ENCODE peak calls at places on chromosome 13, in eight cellular contexts. One of them, this sample, is unnamed.

GRCh38 chr13:41296879-41297646 is 14.0 kb upstream of the NAA16 start:
- DNase-seq in astrocyte of the cerebellum: no peak
- DNase-seq in astrocyte of the spinal cord: no peak
- DNase-seq in AG04450: no peak
- DNase-seq in A549: no peak
- DNase-seq in fibroblast of lung: no peak
- DNase-seq in adrenal gland: no peak
- DNase-seq in cardiac muscle cell: no peak
- DNase-seq in this sample: no peak

GRCh38 chr13:42996584-42996983 is 4.5 kb upstream of the EPSTI1 start:
- DNase-seq in cardiac muscle cell: peak
- DNase-seq in fibroblast of lung: peak
- DNase-seq in astrocyte of the spinal cord: peak
- DNase-seq in AG04450: peak
- DNase-seq in A549: peak
- DNase-seq in astrocyte of the cerebellum: no peak
- DNase-seq in adrenal gland: no peak
- DNase-seq in this sample: peak

GRCh38 chr13:40334616-40335015 is 331.8 kb downstream of the FOXO1 start:
- DNase-seq in AG04450: no peak
- DNase-seq in astrocyte of the spinal cord: no peak
- DNase-seq in A549: no peak
- DNase-seq in adrenal gland: no peak
- DNase-seq in astrocyte of the cerebellum: no peak
- DNase-seq in fibroblast of lung: no peak
- DNase-seq in cardiac muscle cell: no peak
- DNase-seq in this sample: no peak

GRCh38 chr13:76014618-76015315 is 378.6 kb downstream of the LMO7 start:
- DNase-seq in adrenal gland: no peak
- DNase-seq in A549: no peak
- DNase-seq in fibroblast of lung: peak
- DNase-seq in astrocyte of the spinal cord: peak
- DNase-seq in astrocyte of the cerebellum: no peak
- DNase-seq in cardiac muscle cell: peak
- DNase-seq in AG04450: no peak
- DNase-seq in this sample: peak

GRCh38 chr13:48000559-48001126 is 430 bp downstream of the SUCLA2 start:
- DNase-seq in A549: peak
- DNase-seq in adrenal gland: no peak
- DNase-seq in astrocyte of the cerebellum: no peak
- DNase-seq in fibroblast of lung: peak
- DNase-seq in astrocyte of the spinal cord: peak
- DNase-seq in cardiac muscle cell: no peak
- DNase-seq in AG04450: no peak
- DNase-seq in this sample: peak

GRCh38 chr13:77330009-77330471 is 3.1 kb upstream of the MYCBP2 start:
- DNase-seq in astrocyte of the cerebellum: no peak
- DNase-seq in A549: no peak
- DNase-seq in astrocyte of the spinal cord: no peak
- DNase-seq in fibroblast of lung: peak
- DNase-seq in adrenal gland: no peak
- DNase-seq in cardiac muscle cell: peak
- DNase-seq in AG04450: no peak
- DNase-seq in this sample: peak

GRCh38 chr13:59837101-59837500 is 326.6 kb downstream of the DIAPH3 start:
- DNase-seq in adrenal gland: no peak
- DNase-seq in cardiac muscle cell: no peak
- DNase-seq in AG04450: no peak
- DNase-seq in astrocyte of the cerebellum: no peak
- DNase-seq in fibroblast of lung: no peak
- DNase-seq in A549: no peak
- DNase-seq in astrocyte of the spinal cord: no peak
- DNase-seq in this sample: peak

GRCh38 chr13:42575938-42576337 is 2.0 kb downstream of the TNFSF11 start:
- DNase-seq in A549: no peak
- DNase-seq in cardiac muscle cell: no peak
- DNase-seq in astrocyte of the cerebellum: no peak
- DNase-seq in astrocyte of the spinal cord: no peak
- DNase-seq in AG04450: no peak
- DNase-seq in fibroblast of lung: no peak
- DNase-seq in adrenal gland: no peak
- DNase-seq in this sample: no peak

GRCh38 chr13:98394820-98395510 is 181.9 kb downstream of the STK24 start:
- DNase-seq in fibroblast of lung: no peak
- DNase-seq in cardiac muscle cell: no peak
- DNase-seq in AG04450: no peak
- DNase-seq in A549: no peak
- DNase-seq in astrocyte of the spinal cord: no peak
- DNase-seq in astrocyte of the cerebellum: no peak
- DNase-seq in adrenal gland: no peak
- DNase-seq in this sample: no peak

GRCh38 chr13:98399756-98400155 is 177.2 kb downstream of the STK24 start:
- DNase-seq in fibroblast of lung: no peak
- DNase-seq in adrenal gland: no peak
- DNase-seq in cardiac muscle cell: no peak
- DNase-seq in A549: no peak
- DNase-seq in AG04450: no peak
- DNase-seq in astrocyte of the spinal cord: no peak
- DNase-seq in astrocyte of the cerebellum: no peak
- DNase-seq in this sample: no peak

GRCh38 chr13:98396071-98396710 is 180.7 kb downstream of the STK24 start:
- DNase-seq in AG04450: no peak
- DNase-seq in astrocyte of the cerebellum: no peak
- DNase-seq in A549: no peak
- DNase-seq in fibroblast of lung: no peak
- DNase-seq in cardiac muscle cell: no peak
- DNase-seq in astrocyte of the spinal cord: no peak
- DNase-seq in adrenal gland: no peak
- DNase-seq in this sample: peak

GRCh38 chr13:98397861-98398260 is 179.0 kb downstream of the STK24 start:
- DNase-seq in cardiac muscle cell: no peak
- DNase-seq in adrenal gland: no peak
- DNase-seq in A549: no peak
- DNase-seq in AG04450: no peak
- DNase-seq in astrocyte of the spinal cord: no peak
- DNase-seq in astrocyte of the cerebellum: no peak
- DNase-seq in fibroblast of lung: no peak
- DNase-seq in this sample: no peak

DNA sequence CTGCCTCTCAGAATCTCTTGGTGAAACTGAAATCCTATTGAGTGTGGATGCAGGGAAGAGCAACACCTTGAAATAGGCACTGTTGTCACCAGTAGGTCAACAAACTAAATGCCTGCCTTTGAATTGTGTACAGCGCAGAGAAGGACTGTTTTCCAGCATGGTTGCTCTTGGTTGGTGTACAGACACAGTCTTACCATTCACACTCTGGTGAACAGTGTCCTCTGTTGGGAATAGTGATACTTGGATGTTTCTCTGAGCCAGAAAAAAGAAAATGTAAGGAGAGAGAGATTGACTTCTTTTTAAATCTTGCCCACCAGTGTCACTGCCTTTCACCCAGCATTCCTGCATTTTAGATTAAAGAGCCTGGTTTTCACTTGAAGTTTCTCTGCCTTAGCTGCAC is 179.7 kb downstream of the STK24 start:
- DNase-seq in fibroblast of lung: peak
- DNase-seq in astrocyte of the spinal cord: peak
- DNase-seq in A549: no peak
- DNase-seq in cardiac muscle cell: peak
- DNase-seq in AG04450: no peak
- DNase-seq in astrocyte of the cerebellum: no peak
- DNase-seq in adrenal gland: no peak
- DNase-seq in this sample: peak
- TF ChIP-seq CTCF in fibroblast of lung: peak
- TF ChIP-seq CTCF in astrocyte of the spinal cord: peak
- TF ChIP-seq CTCF in A549: no peak
- TF ChIP-seq CTCF in cardiac muscle cell: peak
- TF ChIP-seq CTCF in AG04450: peak
- TF ChIP-seq CTCF in astrocyte of the cerebellum: peak
- TF ChIP-seq CTCF in adrenal gland: no peak
- TF ChIP-seq CTCF in this sample: peak

GRCh38 chr13:112165712-112166111 is 98.8 kb downstream of the SOX1 start:
- DNase-seq in cardiac muscle cell: no peak
- DNase-seq in fibroblast of lung: no peak
- DNase-seq in AG04450: no peak
- DNase-seq in astrocyte of the spinal cord: no peak
- DNase-seq in astrocyte of the cerebellum: no peak
- DNase-seq in A549: no peak
- DNase-seq in adrenal gland: no peak
- DNase-seq in this sample: no peak

GRCh38 chr13:112159575-112160547 is 92.9 kb downstream of the SOX1 start:
- DNase-seq in AG04450: no peak
- DNase-seq in astrocyte of the cerebellum: no peak
- DNase-seq in fibroblast of lung: no peak
- DNase-seq in cardiac muscle cell: no peak
- DNase-seq in astrocyte of the spinal cord: no peak
- DNase-seq in adrenal gland: no peak
- DNase-seq in A549: no peak
- DNase-seq in this sample: no peak

GRCh38 chr13:112158961-112159360 is 92.0 kb downstream of the SOX1 start:
- DNase-seq in astrocyte of the spinal cord: no peak
- DNase-seq in adrenal gland: no peak
- DNase-seq in AG04450: no peak
- DNase-seq in cardiac muscle cell: no peak
- DNase-seq in astrocyte of the cerebellum: no peak
- DNase-seq in A549: no peak
- DNase-seq in fibroblast of lung: no peak
- DNase-seq in this sample: no peak

GRCh38 chr13:112160558-112160957 is 93.6 kb downstream of the SOX1 start:
- DNase-seq in astrocyte of the cerebellum: no peak
- DNase-seq in A549: no peak
- DNase-seq in adrenal gland: no peak
- DNase-seq in astrocyte of the spinal cord: no peak
- DNase-seq in cardiac muscle cell: no peak
- DNase-seq in AG04450: no peak
- DNase-seq in fibroblast of lung: no peak
- DNase-seq in this sample: no peak

GRCh38 chr13:112161441-112162301 is 94.7 kb downstream of the SOX1 start:
- DNase-seq in A549: no peak
- DNase-seq in AG04450: no peak
- DNase-seq in fibroblast of lung: no peak
- DNase-seq in cardiac muscle cell: no peak
- DNase-seq in astrocyte of the cerebellum: no peak
- DNase-seq in astrocyte of the spinal cord: no peak
- DNase-seq in adrenal gland: no peak
- DNase-seq in this sample: no peak
- H3K4me3 ChIP-seq in A549: no peak
- H3K4me3 ChIP-seq in AG04450: no peak
- H3K4me3 ChIP-seq in fibroblast of lung: no peak
- H3K4me3 ChIP-seq in cardiac muscle cell: no peak
- H3K4me3 ChIP-seq in astrocyte of the cerebellum: no peak
- H3K4me3 ChIP-seq in astrocyte of the spinal cord: no peak
- H3K4me3 ChIP-seq in adrenal gland: no peak
- H3K4me3 ChIP-seq in this sample: no peak

DNA sequence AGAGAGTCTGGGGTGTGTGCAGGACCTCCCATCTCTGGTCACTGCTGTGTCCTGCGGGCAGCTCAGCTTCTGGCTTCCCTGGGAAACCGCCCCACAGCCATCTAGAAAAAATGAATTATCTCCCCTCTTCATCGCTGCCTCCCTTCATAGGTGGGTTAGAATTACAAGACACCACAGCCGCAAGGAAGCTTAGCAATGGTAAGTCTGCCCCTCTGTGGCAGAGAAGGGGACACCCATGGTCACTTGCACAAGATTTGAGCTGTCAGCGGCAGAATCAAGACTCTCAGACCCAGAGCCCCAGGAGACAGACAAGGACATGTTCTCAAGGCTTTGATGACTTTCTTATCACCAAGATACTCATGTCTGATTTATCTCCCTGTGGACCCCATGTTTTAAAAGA is 110.8 kb upstream of the PABPC3 start:
- DNase-seq in astrocyte of the spinal cord: no peak
- DNase-seq in astrocyte of the cerebellum: no peak
- DNase-seq in A549: no peak
- DNase-seq in fibroblast of lung: no peak
- DNase-seq in AG04450: no peak
- DNase-seq in adrenal gland: no peak
- DNase-seq in cardiac muscle cell: no peak
- DNase-seq in this sample: no peak
- TF ChIP-seq CTCF in astrocyte of the spinal cord: no peak
- TF ChIP-seq CTCF in astrocyte of the cerebellum: no peak
- TF ChIP-seq CTCF in A549: no peak
- TF ChIP-seq CTCF in fibroblast of lung: no peak
- TF ChIP-seq CTCF in AG04450: no peak
- TF ChIP-seq CTCF in adrenal gland: no peak
- TF ChIP-seq CTCF in cardiac muscle cell: no peak
- TF ChIP-seq CTCF in this sample: no peak

GRCh38 chr13:20404488-20405222 is 121.0 kb downstream of the CRYL1 start:
- DNase-seq in adrenal gland: no peak
- DNase-seq in A549: no peak
- DNase-seq in cardiac muscle cell: no peak
- DNase-seq in AG04450: no peak
- DNase-seq in fibroblast of lung: no peak
- DNase-seq in astrocyte of the cerebellum: no peak
- DNase-seq in astrocyte of the spinal cord: no peak
- DNase-seq in this sample: no peak

GRCh38 chr13:20403826-20404225 is 121.8 kb downstream of the CRYL1 start:
- DNase-seq in AG04450: no peak
- DNase-seq in astrocyte of the spinal cord: no peak
- DNase-seq in astrocyte of the cerebellum: no peak
- DNase-seq in A549: no peak
- DNase-seq in cardiac muscle cell: no peak
- DNase-seq in adrenal gland: no peak
- DNase-seq in fibroblast of lung: no peak
- DNase-seq in this sample: no peak

GRCh38 chr13:20408181-20408580 is 117.5 kb downstream of the CRYL1 start:
- DNase-seq in cardiac muscle cell: no peak
- DNase-seq in adrenal gland: no peak
- DNase-seq in astrocyte of the spinal cord: no peak
- DNase-seq in AG04450: no peak
- DNase-seq in astrocyte of the cerebellum: no peak
- DNase-seq in A549: no peak
- DNase-seq in fibroblast of lung: no peak
- DNase-seq in this sample: no peak

GRCh38 chr13:20407759-20408158 is 117.9 kb downstream of the CRYL1 start:
- DNase-seq in fibroblast of lung: no peak
- DNase-seq in AG04450: no peak
- DNase-seq in cardiac muscle cell: no peak
- DNase-seq in astrocyte of the spinal cord: no peak
- DNase-seq in astrocyte of the cerebellum: no peak
- DNase-seq in A549: no peak
- DNase-seq in adrenal gland: no peak
- DNase-seq in this sample: no peak

GRCh38 chr13:20405691-20406090 is 120.0 kb downstream of the CRYL1 start:
- DNase-seq in AG04450: no peak
- DNase-seq in cardiac muscle cell: no peak
- DNase-seq in fibroblast of lung: no peak
- DNase-seq in astrocyte of the cerebellum: no peak
- DNase-seq in adrenal gland: no peak
- DNase-seq in A549: no peak
- DNase-seq in astrocyte of the spinal cord: no peak
- DNase-seq in this sample: no peak
- H3K4me3 ChIP-seq in AG04450: no peak
- H3K4me3 ChIP-seq in cardiac muscle cell: no peak
- H3K4me3 ChIP-seq in fibroblast of lung: no peak
- H3K4me3 ChIP-seq in astrocyte of the cerebellum: no peak
- H3K4me3 ChIP-seq in adrenal gland: no peak
- H3K4me3 ChIP-seq in A549: no peak
- H3K4me3 ChIP-seq in astrocyte of the spinal cord: no peak
- H3K4me3 ChIP-seq in this sample: no peak

GRCh38 chr13:50599046-50599445 is 244.4 kb downstream of the DLEU7 start:
- DNase-seq in astrocyte of the spinal cord: no peak
- DNase-seq in A549: no peak
- DNase-seq in cardiac muscle cell: no peak
- DNase-seq in AG04450: no peak
- DNase-seq in adrenal gland: no peak
- DNase-seq in astrocyte of the cerebellum: no peak
- DNase-seq in fibroblast of lung: no peak
- DNase-seq in this sample: no peak
- TF ChIP-seq CTCF in astrocyte of the spinal cord: no peak
- TF ChIP-seq CTCF in A549: no peak
- TF ChIP-seq CTCF in cardiac muscle cell: no peak
- TF ChIP-seq CTCF in AG04450: no peak
- TF ChIP-seq CTCF in adrenal gland: no peak
- TF ChIP-seq CTCF in astrocyte of the cerebellum: no peak
- TF ChIP-seq CTCF in fibroblast of lung: no peak
- TF ChIP-seq CTCF in this sample: no peak